ENCODE peak calls at places on chromosomes 2 and 18, in ten cellular contexts. S, E, K, Y, M, C, W, R, A and Q are unnamed samples.
A peak's percentile ranks its signal among the peaks of the same experiment; 100 is the strongest.

GRCh38 chr18:59085797-59086196 is 53.9 kb upstream of the SEC11C start:
- DNase-seq in S (peak; percentile 66), E (no peak), K (no peak), Y (no peak), M (no peak), C (no peak), W (no peak), R (no peak), A (peak; percentile 15), Q (no peak)

GRCh38 chr2:234146087-234146826 is 95.8 kb downstream of the SPP2 start:
- DNase-seq in S (peak; percentile 87), E (no peak), K (no peak), Y (no peak), M (no peak), C (no peak), W (no peak), R (no peak), A (peak; percentile 73), Q (no peak)

GRCh38 chr2:191675807-191676667 is 1.9 kb upstream of the NABP1 start:
- DNase-seq in S (no peak), E (peak; percentile 91), K (peak; percentile 59), Y (peak; percentile 49), M (peak; percentile 21), C (no peak), W (peak; percentile 67), R (peak; percentile 82), A (no peak), Q (peak; percentile 83)

GRCh38 chr2:30456106-30456505 is 9.1 kb downstream of the LCLAT1 start:
- DNase-seq in S (no peak), E (no peak), K (no peak), Y (no peak), M (no peak), C (no peak), W (no peak), R (no peak), A (no peak), Q (no peak)

GRCh38 chr2:76506538-76506937 is 795.8 kb upstream of the GCFC2 start:
- DNase-seq in S (no peak), E (no peak), K (no peak), Y (no peak), M (no peak), C (no peak), W (no peak), R (no peak), A (no peak), Q (no peak)

GRCh38 chr2:146677280-146677679 is 1167.5 kb upstream of the ACVR2A start:
- DNase-seq in S (peak; percentile 3), E (no peak), K (no peak), Y (no peak), M (no peak), C (no peak), W (no peak), R (no peak), A (no peak), Q (no peak)

GRCh38 chr2:8006626-8007025 is 675.2 kb upstream of the ID2 start:
- DNase-seq in S (no peak), E (no peak), K (no peak), Y (no peak), M (no peak), C (no peak), W (no peak), R (no peak), A (no peak), Q (no peak)

GRCh38 chr2:56012216-56012615 is 88.6 kb upstream of the EFEMP1 start:
- DNase-seq in S (no peak), E (no peak), K (no peak), Y (no peak), M (no peak), C (no peak), W (no peak), R (no peak), A (no peak), Q (no peak)

GRCh38 chr2:101087638-101088037 is 63.5 kb downstream of the TBC1D8 start:
- DNase-seq in S (no peak), E (no peak), K (no peak), Y (no peak), M (no peak), C (no peak), W (no peak), R (no peak), A (no peak), Q (no peak)

GRCh38 chr18:9575558-9575957 is 38.8 kb downstream of the PPP4R1 start:
- DNase-seq in S (peak; percentile 99), E (peak; percentile 31), K (peak; percentile 4), Y (no peak), M (no peak), C (peak; percentile 97), W (peak; percentile 93), R (no peak), A (peak; percentile 69), Q (no peak)

GRCh38 chr18:9741821-9742541 is 33.9 kb downstream of the RAB31 start:
- DNase-seq in S (peak; percentile 46), E (peak; percentile 55), K (no peak), Y (no peak), M (no peak), C (no peak), W (no peak), R (no peak), A (no peak), Q (no peak)

GRCh38 chr2:74079522-74080341 is 68.0 kb downstream of the BOLA3 start:
- DNase-seq in S (no peak), E (no peak), K (no peak), Y (no peak), M (no peak), C (no peak), W (no peak), R (no peak), A (no peak), Q (no peak)

GRCh38 chr2:157056200-157056676 is 201.3 kb upstream of the GALNT5 start:
- DNase-seq in S (peak; percentile 79), E (no peak), K (no peak), Y (no peak), M (no peak), C (peak; percentile 10), W (no peak), R (no peak), A (peak; percentile 39), Q (no peak)

GRCh38 chr2:60597346-60597745 is 43.9 kb upstream of the BCL11A start:
- DNase-seq in S (peak; percentile 1), E (no peak), K (no peak), Y (no peak), M (no peak), C (no peak), W (no peak), R (no peak), A (no peak), Q (no peak)

GRCh38 chr2:24049485-24050021 is at the start of gene FKBP1B:
- DNase-seq in S (peak; percentile 60), E (peak; percentile 47), K (peak; percentile 49), Y (peak; percentile 30), M (peak; percentile 61), C (peak; percentile 13), W (peak; percentile 79), R (peak; percentile 85), A (no peak), Q (peak; percentile 9)

GRCh38 chr2:207148025-207148424 is 17.7 kb downstream of the KLF7 start:
- DNase-seq in S (peak; percentile 73), E (no peak), K (no peak), Y (no peak), M (no peak), C (no peak), W (no peak), R (no peak), A (peak; percentile 76), Q (no peak)

GRCh38 chr2:148926291-148926961 is 51.4 kb downstream of the KIF5C start:
- DNase-seq in S (peak; percentile 47), E (peak; percentile 61), K (peak; percentile 46), Y (peak; percentile 40), M (peak; percentile 29), C (no peak), W (peak; percentile 58), R (peak; percentile 83), A (no peak), Q (peak; percentile 41)